ENCODE peak calls at places on chromosomes 13 and 19, in nine cellular contexts. L is endothelial cell of umbilical vein, X is K562, G is breast epithelium, A is sigmoid colon, U is stomach, Y is HCT116, Z is transverse colon, V is spleen. M is an unnamed sample.

GRCh38 chr19:48629599-48630288 is 7.4 kb downstream of the DBP start:
- DNase-seq in X (peak; percentile 54), V (peak; percentile 82), U (peak; percentile 89), A (peak; percentile 87), G (no peak), Y (peak; percentile 96), L (peak; percentile 82), Z (peak; percentile 91), M (no peak)

GRCh38 chr13:51614350-51614786 is 30.1 kb downstream of the WDFY2 start:
- DNase-seq in X (no peak), Z (peak; percentile 12), A (no peak), U (no peak), G (peak; percentile 33), V (peak; percentile 79), Y (no peak), L (no peak), M (no peak)

GRCh38 chr19:18204394-18205179 is 745 bp upstream of the RAB3A start:
- DNase-seq in A (peak; percentile 86), X (no peak), U (peak; percentile 52), L (no peak), V (peak; percentile 85), Y (no peak), G (no peak), Z (peak; percentile 73), M (no peak)

GRCh38 chr13:33229446-33230177 is 55.9 kb downstream of the STARD13 start:
- DNase-seq in Y (no peak), L (no peak), Z (no peak), A (no peak), G (no peak), V (no peak), U (no peak), X (no peak), M (no peak)

GRCh38 chr13:95955719-95956118 is 97.5 kb downstream of the UGGT2 start:
- DNase-seq in L (no peak), U (no peak), X (no peak), V (no peak), Z (no peak), A (no peak), Y (no peak), G (no peak), M (no peak)

GRCh38 chr13:50691682-50692263 is 151.7 kb downstream of the DLEU7 start:
- DNase-seq in V (no peak), Y (no peak), G (no peak), Z (no peak), X (no peak), L (no peak), A (no peak), U (no peak), M (no peak)

GRCh38 chr13:94620286-94620896 is 18.7 kb downstream of the GPR180 start:
- DNase-seq in X (peak; percentile 34), G (no peak), U (no peak), L (peak; percentile 52), A (no peak), V (no peak), Z (no peak), Y (peak; percentile 15), M (no peak)

GRCh38 chr19:36577271-36577996 is 4.3 kb upstream of the ZNF529 start:
- DNase-seq in Y (no peak), L (no peak), X (no peak), A (no peak), V (no peak), G (no peak), U (no peak), Z (no peak), M (no peak)

GRCh38 chr13:112105244-112105681 is 38.3 kb downstream of the SOX1 start:
- DNase-seq in X (no peak), U (no peak), L (no peak), Y (no peak), V (no peak), G (no peak), A (peak; percentile 53), Z (no peak), M (no peak)

GRCh38 chr13:44219808-44220544 is 153.6 kb upstream of the SERP2 start:
- DNase-seq in V (no peak), Z (no peak), G (no peak), X (no peak), U (no peak), A (no peak), Y (no peak), L (peak; percentile 53), M (peak; percentile 71)

DNA sequence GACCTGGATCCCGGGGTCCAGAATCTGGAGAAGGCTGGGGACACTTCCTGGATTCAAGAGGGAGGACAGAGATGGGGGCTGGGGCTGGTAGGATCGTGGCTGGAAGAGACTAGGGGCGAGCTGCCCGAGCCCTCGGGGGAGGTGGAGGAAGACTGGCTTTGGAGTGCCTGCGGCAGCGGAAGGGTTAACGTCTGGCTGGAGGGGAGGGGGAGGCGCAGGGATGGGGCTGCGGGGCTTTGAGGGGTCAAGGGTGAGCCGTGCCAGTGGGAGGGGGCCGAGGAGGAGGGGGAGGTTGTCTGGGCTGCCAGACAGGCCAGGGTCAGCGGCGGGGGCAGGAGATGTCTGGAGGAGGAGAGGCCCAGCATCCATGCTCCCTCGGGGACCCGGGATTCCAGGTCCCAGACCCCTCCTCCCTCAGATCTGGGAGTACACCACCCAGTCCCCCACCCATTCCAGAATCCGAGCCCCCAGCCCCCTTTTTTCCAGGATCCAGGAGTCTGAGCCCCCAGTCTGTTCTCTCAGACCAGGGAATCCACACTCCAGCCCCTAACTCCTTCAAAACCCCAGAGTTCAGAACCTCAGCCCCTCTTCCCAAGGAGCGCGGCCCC is 3.3 kb upstream of the SPACA6 start:
- DNase-seq in A (peak; percentile 80), V (peak; percentile 76), L (peak; percentile 37), Y (no peak), U (no peak), G (no peak), X (peak; percentile 39), Z (peak; percentile 28), M (no peak)
- H3K4me1 ChIP-seq in A (peaks cover 47% of the 10 kb centered on the region), V (peaks cover 3% of the 10 kb centered on the region), L (peaks cover 24% of the 10 kb centered on the region), Y (peaks cover 48% of the 10 kb centered on the region), U (peaks cover 38% of the 10 kb centered on the region), G (peaks cover 12% of the 10 kb centered on the region), X (peaks cover 62% of the 10 kb centered on the region), Z (peaks cover 7% of the 10 kb centered on the region), M (peaks cover 48% of the 10 kb centered on the region)

GRCh38 chr19:41531438-41532311 is 44.3 kb upstream of the CEACAM21 start:
- DNase-seq in L (peak; percentile 98), V (peak; percentile 91), Z (peak; percentile 74), Y (no peak), X (peak; percentile 74), A (peak; percentile 82), G (peak; percentile 90), U (peak; percentile 64), M (no peak)
- TF ChIP-seq POLR2A in L (peak; percentile 85), V (peak; percentile 84), Z (peak; percentile 80), Y (no peak), X (no peak), A (peak; percentile 23), G (peak; percentile 77), U (no peak), M (peak; percentile 48)

GRCh38 chr13:23639672-23640275 is 69.6 kb downstream of the TNFRSF19 start:
- DNase-seq in Y (no peak), U (no peak), G (no peak), A (no peak), Z (no peak), V (no peak), X (no peak), L (no peak), M (no peak)
- TF ChIP-seq POLR2AphosphoS5 in Y (no peak), U (no peak), G (no peak), A (no peak), Z (no peak), V (no peak), X (no peak), L (no peak), M (no peak)

GRCh38 chr19:16073481-16073880 is 2.8 kb upstream of the TPM4 start:
- DNase-seq in Y (no peak), G (peak; percentile 23), V (no peak), A (peak; percentile 72), U (no peak), X (no peak), Z (peak; percentile 12), L (no peak), M (no peak)
- H3K4me1 ChIP-seq in Y (peaks cover 57% of the 10 kb centered on the region), G (peaks cover 3% of the 10 kb centered on the region), V (peaks cover 33% of the 10 kb centered on the region), A (peaks cover 64% of the 10 kb centered on the region), U (peaks cover 30% of the 10 kb centered on the region), X (peaks cover 49% of the 10 kb centered on the region), Z (peaks cover 22% of the 10 kb centered on the region), L (peaks cover 41% of the 10 kb centered on the region), M (peaks cover 53% of the 10 kb centered on the region)

GRCh38 chr13:108860418-108860817 is 231.0 kb downstream of the MYO16 start:
- DNase-seq in X (no peak), L (no peak), Y (no peak), U (no peak), V (no peak), A (no peak), G (no peak), Z (no peak), M (no peak)
- TF ChIP-seq POLR2A in X (no peak), L (no peak), Y (no peak), U (no peak), V (no peak), A (no peak), G (no peak), Z (no peak), M (no peak)